ENCODE peak calls at places on chromosomes 1 and 21, in ten cellular contexts. N, F, J, Q, Y, Z, P, C, D and B are unnamed samples.

GRCh38 chr1:62905309-62905708 is 121.4 kb downstream of the ATG4C start:
- DNase-seq in Q (no peak), J (no peak), Y (peak; percentile 35), F (no peak), D (no peak), N (no peak), P (no peak), C (no peak), Z (no peak), B (no peak)

GRCh38 chr1:206706298-206706791 is 21.6 kb downstream of the MAPKAPK2 start:
- DNase-seq in P (peak; percentile 88), J (peak; percentile 83), D (peak; percentile 40), Q (no peak), Z (no peak), F (peak; percentile 74), C (peak; percentile 94), N (peak; percentile 92), Y (no peak), B (peak; percentile 50)

GRCh38 chr1:1624443-1625403 is 7.2 kb upstream of the MMP23B start:
- DNase-seq in D (no peak), Y (no peak), P (peak; percentile 37), Z (no peak), F (no peak), Q (no peak), N (no peak), C (no peak), J (no peak), B (peak; percentile 38)

GRCh38 chr1:31396633-31397351 is 16.2 kb upstream of the SERINC2 start:
- DNase-seq in C (peak; percentile 86), Q (no peak), Y (no peak), J (peak; percentile 49), P (peak; percentile 77), D (no peak), F (peak; percentile 46), Z (peak; percentile 53), N (peak; percentile 90), B (no peak)

GRCh38 chr1:231053493-231054162 is 13.6 kb upstream of the FAM89A start:
- DNase-seq in C (peak; percentile 94), J (peak; percentile 77), P (peak; percentile 96), Z (peak; percentile 51), Y (peak; percentile 61), Q (no peak), D (peak; percentile 50), N (peak; percentile 77), F (no peak), B (no peak)

GRCh38 chr21:31914472-31914871 is 41.7 kb downstream of the HUNK start:
- DNase-seq in C (no peak), D (no peak), Z (no peak), F (no peak), J (no peak), N (no peak), Y (no peak), Q (no peak), P (no peak), B (no peak)

GRCh38 chr1:30768830-30769718 is 11.5 kb upstream of the LAPTM5 start:
- DNase-seq in Y (no peak), F (no peak), Z (no peak), P (no peak), D (no peak), N (peak; percentile 35), J (no peak), C (no peak), Q (peak; percentile 49), B (no peak)

GRCh38 chr1:224559971-224560728 is 56.0 kb upstream of the CNIH3 start:
- DNase-seq in J (no peak), Z (no peak), D (no peak), C (peak; percentile 25), F (no peak), Y (peak; percentile 89), P (no peak), Q (no peak), N (peak; percentile 42), B (no peak)

GRCh38 chr1:180181048-180181447 is 26.4 kb downstream of the QSOX1 start:
- DNase-seq in N (no peak), Z (peak; percentile 72), F (peak; percentile 65), P (peak; percentile 31), Q (no peak), J (peak; percentile 22), Y (peak; percentile 18), D (peak; percentile 39), C (no peak), B (peak; percentile 17)

GRCh38 chr1:233097546-233098254 is 147.3 kb downstream of the NTPCR start:
- DNase-seq in Q (no peak), P (no peak), N (peak; percentile 39), F (no peak), J (no peak), Y (no peak), Z (no peak), C (peak; percentile 80), D (no peak), B (no peak)

GRCh38 chr1:28751315-28752056 is 14.7 kb downstream of the YTHDF2 start:
- DNase-seq in D (no peak), P (peak; percentile 39), C (peak; percentile 71), Z (no peak), Y (peak; percentile 75), J (peak; percentile 80), N (peak; percentile 79), Q (no peak), F (no peak), B (peak; percentile 62)

GRCh38 chr1:26848947-26849774 is 13.8 kb upstream of the SFN start:
- DNase-seq in P (peak; percentile 77), N (peak; percentile 90), Z (no peak), Q (no peak), Y (peak; percentile 95), C (peak; percentile 80), J (peak; percentile 62), D (peak; percentile 68), F (no peak), B (no peak)

GRCh38 chr1:5161372-5161771 is 507.0 kb downstream of the AJAP1 start:
- DNase-seq in P (no peak), D (peak; percentile 16), Q (no peak), N (no peak), Y (no peak), C (no peak), J (no peak), F (peak; percentile 32), Z (no peak), B (peak; percentile 65)

GRCh38 chr1:5165747-5166146 is 511.3 kb downstream of the AJAP1 start:
- DNase-seq in Y (no peak), C (no peak), Z (no peak), Q (no peak), F (no peak), P (no peak), D (no peak), N (no peak), J (no peak), B (no peak)

DNA sequence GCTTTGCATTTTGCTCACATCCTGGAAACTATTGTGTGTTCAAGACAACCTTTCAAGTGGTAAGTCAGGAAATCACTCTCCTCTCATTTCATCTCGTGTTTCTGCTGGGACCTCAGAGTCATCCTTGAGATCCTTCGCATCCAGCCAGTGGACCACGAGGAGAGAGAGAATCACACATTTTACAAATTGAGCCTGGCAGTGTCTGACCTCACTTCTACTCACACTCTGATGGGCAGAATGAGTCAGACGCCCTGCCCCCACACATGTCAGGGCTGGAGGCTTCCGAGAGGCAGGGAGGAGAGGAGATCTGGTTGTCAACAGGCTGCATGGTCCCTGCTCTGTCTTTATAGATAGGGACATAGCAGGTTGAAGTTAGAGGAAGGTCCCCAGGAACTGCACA is 509.7 kb downstream of the AJAP1 start:
- DNase-seq in Q (no peak), N (no peak), J (no peak), P (no peak), Y (no peak), F (no peak), C (no peak), D (no peak), Z (no peak), B (peak; percentile 58)
- H3K27me3 ChIP-seq in Q (no peaks in the 10 kb centered on the region), N (no peaks in the 10 kb centered on the region), J (no peaks in the 10 kb centered on the region), P (no peaks in the 10 kb centered on the region), Y (no peaks in the 10 kb centered on the region), F (no peaks in the 10 kb centered on the region), C (no peaks in the 10 kb centered on the region), D (no peaks in the 10 kb centered on the region), Z (no peaks in the 10 kb centered on the region), B (no peaks in the 10 kb centered on the region)

GRCh38 chr21:24899138-24899537 is 708.1 kb downstream of the MRPL39 start:
- DNase-seq in D (no peak), P (no peak), N (no peak), C (no peak), Z (no peak), J (no peak), Y (no peak), Q (no peak), F (no peak), B (no peak)
- H3K4me2 ChIP-seq in D (no peak overlapping the region), P (no peak overlapping the region), N (no peak overlapping the region), C (no peak overlapping the region), Z (no peak overlapping the region), J (no peak overlapping the region), Y (no peak overlapping the region), Q (no peak overlapping the region), F (no peak overlapping the region), B (no peak overlapping the region)

DNA sequence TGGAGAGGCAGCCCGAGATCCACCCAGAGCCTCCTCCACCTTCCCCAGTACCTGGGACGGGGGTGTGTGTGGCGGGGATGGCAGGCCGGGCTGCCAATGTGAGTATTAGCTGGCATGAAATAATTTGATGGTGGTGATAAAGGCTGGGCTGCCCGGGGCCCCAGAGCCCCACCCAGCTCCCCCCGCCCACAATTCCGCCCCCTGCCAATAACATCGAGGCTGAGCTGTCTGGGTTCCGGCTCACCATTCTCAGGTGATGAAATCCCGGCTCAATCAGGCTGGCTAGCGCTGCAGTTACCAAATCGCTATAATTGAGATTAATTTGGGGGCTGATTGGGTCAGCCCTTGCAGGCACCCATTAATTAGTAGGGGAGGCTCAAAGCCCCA is 103.8 kb upstream of the CASZ1 start:
- DNase-seq in C (no peak), J (no peak), N (no peak), F (no peak), Y (peak; percentile 75), Z (no peak), Q (peak; percentile 13), D (no peak), P (no peak), B (peak; percentile 60)
- H3K4me3 ChIP-seq in C (no peak overlapping the region), J (no peak overlapping the region), N (no peak overlapping the region), F (no peak overlapping the region), Y (peak overlapping the region; percentile 50), Z (no peak overlapping the region), Q (no peak overlapping the region), D (no peak overlapping the region), P (no peak overlapping the region), B (no peak overlapping the region)

GRCh38 chr21:45401916-45402900 is 2.8 kb upstream of the COL18A1 start:
- DNase-seq in D (no peak), Q (no peak), Z (no peak), P (no peak), C (no peak), N (no peak), F (no peak), J (no peak), Y (no peak), B (no peak)

GRCh38 chr21:45405271-45405818 is 380 bp downstream of the COL18A1 start:
- DNase-seq in P (no peak), Y (peak; percentile 52), Z (no peak), C (no peak), F (peak; percentile 57), Q (no peak), D (peak; percentile 69), J (peak; percentile 51), N (peak; percentile 34), B (no peak)

GRCh38 chr21:45403133-45403824 is 1.7 kb upstream of the COL18A1 start:
- DNase-seq in Z (no peak), Y (peak; percentile 83), C (no peak), J (no peak), F (no peak), N (no peak), D (no peak), P (no peak), Q (no peak), B (no peak)

GRCh38 chr21:45404726-45405270 is at the start of gene COL18A1:
- DNase-seq in Z (no peak), Q (no peak), D (peak; percentile 88), N (peak; percentile 42), J (peak; percentile 64), P (peak; percentile 56), C (no peak), Y (peak; percentile 43), F (peak; percentile 90), B (peak; percentile 73)

GRCh38 chr21:45403825-45404725 is 890 bp upstream of the COL18A1 start:
- DNase-seq in Y (no peak), N (peak; percentile 31), J (peak; percentile 60), D (peak; percentile 58), P (peak; percentile 67), Z (no peak), F (peak; percentile 52), Q (no peak), C (peak; percentile 76), B (peak; percentile 94)
- H3K27me3 ChIP-seq in Y (no peaks in the 10 kb centered on the region), N (peaks cover 2% of the 10 kb centered on the region), J (no peaks in the 10 kb centered on the region), D (no peaks in the 10 kb centered on the region), P (no peaks in the 10 kb centered on the region), Z (no peaks in the 10 kb centered on the region), F (peaks cover 25% of the 10 kb centered on the region), Q (no peaks in the 10 kb centered on the region), C (no peaks in the 10 kb centered on the region), B (no peaks in the 10 kb centered on the region)